ENCODE peak calls at places on chromosomes 7 and 10, in five cellular contexts. R is SK-N-SH, P is HepG2, B is K562, N is GM12878. Z is an unnamed sample.

GRCh38 chr10:43214071-43214955 is 52.6 kb downstream of the RASGEF1A start:
- DNase-seq in R (no peak), P (no peak), B (no peak), N (no peak), Z (no peak)

GRCh38 chr10:128839134-128839533 is 627.9 kb upstream of the MGMT start:
- DNase-seq in R (no peak), P (no peak), B (no peak), N (no peak), Z (no peak)

GRCh38 chr10:22630229-22631174 is 83.9 kb downstream of the PIP4K2A start:
- DNase-seq in R (no peak), P (no peak), B (peak; percentile 77), N (peak; percentile 92), Z (no peak)

GRCh38 chr7:44638611-44639557 is 32.5 kb downstream of the OGDH start:
- DNase-seq in R (peak; percentile 67), P (peak; percentile 62), B (peak; percentile 85), N (peak; percentile 80), Z (no peak)

GRCh38 chr7:140904081-140904480 is 20.6 kb downstream of the BRAF start:
- DNase-seq in R (no peak), P (no peak), B (no peak), N (no peak), Z (no peak)

GRCh38 chr10:128095023-128095752 is 31.0 kb downstream of the MKI67 start:
- DNase-seq in R (no peak), P (no peak), B (no peak), N (no peak), Z (no peak)

GRCh38 chr10:26214004-26214403 is 2.6 kb upstream of the GAD2 start:
- DNase-seq in R (no peak), P (no peak), B (no peak), N (no peak), Z (no peak)

GRCh38 chr7:1842321-1843221 is 172.5 kb downstream of the ELFN1 start:
- DNase-seq in R (peak; percentile 89), P (peak; percentile 75), B (no peak), N (no peak), Z (no peak)

GRCh38 chr10:11331706-11332105 is 279.7 kb downstream of the USP6NL start:
- DNase-seq in R (no peak), P (no peak), B (no peak), N (no peak), Z (no peak)

GRCh38 chr7:31029674-31030073 is 22.4 kb upstream of the ADCYAP1R1 start:
- DNase-seq in R (no peak), P (no peak), B (no peak), N (no peak), Z (no peak)

GRCh38 chr7:156166692-156167416 is 354.6 kb upstream of the SHH start:
- DNase-seq in R (no peak), P (no peak), B (no peak), N (no peak), Z (no peak)

GRCh38 chr10:118850418-118851061 is 95.8 kb upstream of the CACUL1 start:
- DNase-seq in R (peak; percentile 69), P (peak; percentile 38), B (peak; percentile 68), N (no peak), Z (peak; percentile 79)

GRCh38 chr7:45712057-45712689 is 138.0 kb downstream of the ADCY1 start:
- DNase-seq in R (peak; percentile 51), P (no peak), B (no peak), N (no peak), Z (no peak)

GRCh38 chr7:148911626-148912025 is 27.5 kb upstream of the EZH2 start:
- DNase-seq in R (no peak), P (no peak), B (no peak), N (no peak), Z (no peak)

DNA sequence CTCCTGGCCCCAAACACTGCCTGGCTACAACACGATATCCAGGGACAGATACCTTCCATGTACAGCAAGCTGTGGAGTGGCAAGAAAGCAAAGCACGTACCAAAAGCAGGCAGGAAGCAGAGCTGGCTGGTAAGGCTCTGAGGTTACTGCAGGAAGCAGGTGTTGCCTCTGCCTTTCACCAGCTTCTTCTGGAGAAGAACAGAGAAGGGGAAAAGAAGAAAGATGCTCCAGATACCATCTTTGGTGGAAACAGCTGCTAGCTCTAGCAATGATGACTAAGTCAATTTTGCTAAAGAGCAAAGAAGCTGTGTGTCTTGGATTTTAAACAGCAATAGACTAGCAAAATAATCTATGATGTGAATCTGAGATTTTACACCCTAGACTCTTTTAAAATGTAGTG is 34.9 kb upstream of the PRSS1 start:
- DNase-seq in R (no peak), P (no peak), B (no peak), N (no peak), Z (no peak)
- TF ChIP-seq FOXM1 in R (no peak), P (no peak), B (no peak), N (no peak), Z (no peak)

DNA sequence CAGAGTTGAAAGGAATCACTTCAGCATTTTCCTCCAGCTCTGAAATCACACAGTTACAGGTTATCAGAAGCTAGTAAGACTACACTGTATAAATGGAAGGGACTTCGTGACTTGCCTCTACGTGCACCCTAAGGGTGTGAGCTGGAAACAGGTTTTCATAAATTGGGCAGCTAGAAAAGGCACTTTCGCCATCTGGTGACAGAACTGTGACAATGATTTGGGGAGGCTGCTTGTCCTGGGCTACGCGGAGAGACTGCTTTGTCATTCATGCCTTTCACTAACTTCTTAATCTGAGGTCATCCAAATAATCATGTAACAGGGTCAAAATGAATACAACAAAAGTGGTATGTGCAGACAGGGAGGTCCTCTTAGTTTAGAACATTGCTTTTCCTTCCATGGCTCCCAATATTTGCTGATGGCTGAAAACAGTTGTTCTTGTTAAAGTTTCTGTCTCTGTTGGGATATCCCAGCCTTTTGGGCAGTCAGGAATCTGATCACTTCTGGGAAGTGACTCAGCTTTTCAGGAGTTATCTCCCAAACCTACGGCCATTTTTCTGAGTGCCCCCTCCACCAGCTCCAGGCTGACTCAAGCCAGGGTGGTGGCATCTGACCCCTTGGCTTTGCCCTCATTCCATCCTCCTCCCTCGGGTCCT is 17.8 kb downstream of the VWC2 start:
- DNase-seq in R (peak; percentile 39), P (peak; percentile 28), B (peak; percentile 7), N (no peak), Z (no peak)
- TF ChIP-seq FOXM1 in R (no peak), P (no peak), B (no peak), N (no peak), Z (no peak)

GRCh38 chr10:113751116-113751728 is at the start of gene PLEKHS1:
- DNase-seq in R (no peak), P (no peak), B (no peak), N (no peak), Z (no peak)
- TF ChIP-seq FOXM1 in R (no peak), P (no peak), B (no peak), N (no peak), Z (no peak)

GRCh38 chr10:132614431-132615341 is 77.1 kb downstream of the INPP5A start:
- DNase-seq in R (peak; percentile 13), P (no peak), B (no peak), N (no peak), Z (no peak)
- TF ChIP-seq FOXM1 in R (no peak), P (no peak), B (no peak), N (no peak), Z (no peak)

GRCh38 chr7:158782638-158783490 is 46.4 kb downstream of the ESYT2 start:
- DNase-seq in R (no peak), P (peak; percentile 15), B (no peak), N (no peak), Z (peak; percentile 51)
- TF ChIP-seq FOXM1 in R (no peak), P (no peak), B (no peak), N (no peak), Z (no peak)

DNA sequence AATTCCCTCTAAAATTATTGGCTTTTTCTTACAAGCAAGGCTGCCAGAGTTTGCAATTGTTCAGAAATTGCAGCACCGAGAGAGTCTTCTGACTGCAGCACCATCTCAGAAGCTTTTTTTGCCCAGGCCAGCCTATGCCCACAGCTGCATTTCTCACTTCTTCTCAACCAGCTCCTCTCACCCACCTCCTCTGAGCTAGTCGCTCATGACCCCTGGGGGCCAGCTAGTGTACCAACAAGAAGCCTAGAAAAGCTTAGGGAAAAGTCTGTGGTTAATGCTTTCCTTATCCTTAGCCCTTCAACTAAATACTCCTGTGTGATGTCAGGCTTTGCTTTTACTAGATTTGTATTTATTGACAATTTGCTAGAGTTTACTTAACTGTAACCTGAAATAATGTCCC is 264.9 kb downstream of the HTR7 start:
- DNase-seq in R (peak; percentile 9), P (peak; percentile 42), B (no peak), N (peak; percentile 8), Z (peak; percentile 54)
- TF ChIP-seq FOXM1 in R (no peak), P (no peak), B (no peak), N (no peak), Z (no peak)

GRCh38 chr10:109898666-109899577 is 24.4 kb downstream of the XPNPEP1 start:
- DNase-seq in R (no peak), P (no peak), B (peak; percentile 65), N (no peak), Z (no peak)

GRCh38 chr10:109904397-109904796 is 18.9 kb downstream of the XPNPEP1 start:
- DNase-seq in R (no peak), P (no peak), B (no peak), N (no peak), Z (no peak)

GRCh38 chr10:109899578-109900355 is 23.5 kb downstream of the XPNPEP1 start:
- DNase-seq in R (no peak), P (no peak), B (no peak), N (no peak), Z (no peak)

GRCh38 chr10:109906346-109906745 is 17.0 kb downstream of the XPNPEP1 start:
- DNase-seq in R (no peak), P (no peak), B (no peak), N (no peak), Z (no peak)

GRCh38 chr10:109902992-109903947 is 20.0 kb downstream of the XPNPEP1 start:
- DNase-seq in R (no peak), P (no peak), B (no peak), N (no peak), Z (no peak)
- TF ChIP-seq FOXM1 in R (no peak), P (no peak), B (no peak), N (no peak), Z (no peak)

Z was measured in HEK293T.